ENCODE peak calls at places on chromosome 3, in five cellular contexts. B is HCEC 1CT; I is stimulated activated naive CD8-positive, alpha-beta T cell treated with anti-CD3 and anti-CD28 coated beads, Interleukin-15, amount 100 ng/mL, for 72 hours; X is NCI-H1092 treated with DMSO at 0.1 percent for 48 hours; G is GM12891. A is an unnamed sample.

GRCh38 chr3:24351779-24352469 is 142.7 kb downstream of the THRB start:
- DNase-seq in B (no peak), X (no peak), I (no peak), G (no peak), A (peak; percentile 72)

GRCh38 chr3:61343543-61343942 is 92.3 kb upstream of the FHIT start:
- DNase-seq in I (no peak), B (no peak), X (no peak), G (no peak), A (no peak)

GRCh38 chr3:184874709-184875644 is 63.0 kb downstream of the VPS8 start:
- DNase-seq in G (no peak), I (peak; percentile 18), X (peak; percentile 29), B (peak; percentile 27), A (peak; percentile 67)

GRCh38 chr3:69294014-69294771 is 91.7 kb downstream of the FRMD4B start:
- DNase-seq in B (no peak), G (no peak), X (no peak), I (no peak), A (peak; percentile 44)

GRCh38 chr3:115615001-115615447 is 8.3 kb upstream of the GAP43 start:
- DNase-seq in B (no peak), X (no peak), I (no peak), G (no peak), A (peak; percentile 2)

GRCh38 chr3:64260391-64260790 is 35.1 kb upstream of the PRICKLE2 start:
- DNase-seq in G (no peak), I (no peak), X (no peak), B (peak; percentile 2), A (peak; percentile 20)

GRCh38 chr3:13776253-13777050 is 103.4 kb downstream of the WNT7A start:
- DNase-seq in X (no peak), I (no peak), B (no peak), G (no peak), A (no peak)

GRCh38 chr3:144114767-144115166 is 143.1 kb downstream of the DIPK2A start:
- DNase-seq in G (no peak), I (no peak), B (peak; percentile 43), X (no peak), A (peak; percentile 23)

GRCh38 chr3:144770813-144771400 is 799.3 kb downstream of the DIPK2A start:
- DNase-seq in B (peak; percentile 54), X (no peak), G (no peak), I (no peak), A (peak; percentile 66)

GRCh38 chr3:96814581-96815567 is at the start of gene EPHA6:
- DNase-seq in I (no peak), X (no peak), B (no peak), G (no peak), A (no peak)

A was measured in foreskin fibroblast.